ENCODE peak calls at places on chromosome 15, in nine cellular contexts. One of them, this sample, is unnamed.
A peak's percentile ranks its signal among the peaks of the same experiment; 100 is the strongest.

GRCh38 chr15:87287156-87287555 is 969.4 kb downstream of the NTRK3 start:
- DNase-seq in non-pigmented ciliary epithelial cell: peak; percentile 40
- DNase-seq in transverse colon: no peak
- DNase-seq in CD8-positive, alpha-beta T cell: no peak
- DNase-seq in amygdala: no peak
- DNase-seq in fibroblast of lung: peak; percentile 73
- DNase-seq in keratinocyte: peak; percentile 61
- DNase-seq in T follicular helper cell: no peak
- DNase-seq in COLO829: no peak
- DNase-seq in this sample: no peak

GRCh38 chr15:99137877-99138276 is 33.0 kb downstream of the SYNM start:
- DNase-seq in keratinocyte: no peak
- DNase-seq in transverse colon: no peak
- DNase-seq in non-pigmented ciliary epithelial cell: no peak
- DNase-seq in COLO829: no peak
- DNase-seq in amygdala: no peak
- DNase-seq in T follicular helper cell: no peak
- DNase-seq in CD8-positive, alpha-beta T cell: no peak
- DNase-seq in fibroblast of lung: no peak
- DNase-seq in this sample: no peak

GRCh38 chr15:56496635-56497034 is 31.7 kb upstream of the MNS1 start:
- DNase-seq in keratinocyte: peak; percentile 9
- DNase-seq in CD8-positive, alpha-beta T cell: no peak
- DNase-seq in COLO829: peak; percentile 45
- DNase-seq in amygdala: no peak
- DNase-seq in T follicular helper cell: no peak
- DNase-seq in transverse colon: no peak
- DNase-seq in non-pigmented ciliary epithelial cell: peak; percentile 47
- DNase-seq in fibroblast of lung: peak; percentile 66
- DNase-seq in this sample: no peak

GRCh38 chr15:84911879-84912660 is 27.6 kb downstream of the SLC28A1 start:
- DNase-seq in amygdala: no peak
- DNase-seq in CD8-positive, alpha-beta T cell: no peak
- DNase-seq in transverse colon: peak; percentile 61
- DNase-seq in COLO829: peak; percentile 95
- DNase-seq in non-pigmented ciliary epithelial cell: peak; percentile 89
- DNase-seq in fibroblast of lung: peak; percentile 99
- DNase-seq in T follicular helper cell: no peak
- DNase-seq in keratinocyte: no peak
- DNase-seq in this sample: no peak

GRCh38 chr15:41483519-41483918 is 10.2 kb upstream of the ITPKA start:
- DNase-seq in CD8-positive, alpha-beta T cell: no peak
- DNase-seq in keratinocyte: no peak
- DNase-seq in non-pigmented ciliary epithelial cell: no peak
- DNase-seq in COLO829: no peak
- DNase-seq in amygdala: no peak
- DNase-seq in fibroblast of lung: no peak
- DNase-seq in T follicular helper cell: no peak
- DNase-seq in transverse colon: no peak
- DNase-seq in this sample: no peak

GRCh38 chr15:75170203-75170602 is 31.5 kb upstream of the C15orf39 start:
- DNase-seq in CD8-positive, alpha-beta T cell: no peak
- DNase-seq in keratinocyte: no peak
- DNase-seq in transverse colon: no peak
- DNase-seq in COLO829: no peak
- DNase-seq in T follicular helper cell: no peak
- DNase-seq in fibroblast of lung: no peak
- DNase-seq in amygdala: no peak
- DNase-seq in non-pigmented ciliary epithelial cell: no peak
- DNase-seq in this sample: no peak

GRCh38 chr15:56792211-56792610 is 58.9 kb upstream of the ZNF280D start:
- DNase-seq in transverse colon: no peak
- DNase-seq in COLO829: no peak
- DNase-seq in fibroblast of lung: no peak
- DNase-seq in CD8-positive, alpha-beta T cell: no peak
- DNase-seq in keratinocyte: no peak
- DNase-seq in non-pigmented ciliary epithelial cell: no peak
- DNase-seq in amygdala: no peak
- DNase-seq in T follicular helper cell: no peak
- DNase-seq in this sample: no peak

GRCh38 chr15:67840747-67841634 is 1.1 kb upstream of the RNU6-1 start:
- DNase-seq in keratinocyte: no peak
- DNase-seq in COLO829: no peak
- DNase-seq in fibroblast of lung: peak; percentile 58
- DNase-seq in amygdala: no peak
- DNase-seq in T follicular helper cell: no peak
- DNase-seq in transverse colon: peak; percentile 34
- DNase-seq in non-pigmented ciliary epithelial cell: no peak
- DNase-seq in CD8-positive, alpha-beta T cell: no peak
- DNase-seq in this sample: peak; percentile 21

GRCh38 chr15:56342653-56343052 is 22.6 kb upstream of the TEX9 start:
- DNase-seq in transverse colon: no peak
- DNase-seq in COLO829: no peak
- DNase-seq in fibroblast of lung: peak; percentile 44
- DNase-seq in keratinocyte: no peak
- DNase-seq in non-pigmented ciliary epithelial cell: no peak
- DNase-seq in amygdala: no peak
- DNase-seq in CD8-positive, alpha-beta T cell: no peak
- DNase-seq in T follicular helper cell: no peak
- DNase-seq in this sample: no peak

GRCh38 chr15:59299919-59300617 is 72.6 kb downstream of the MYO1E start:
- DNase-seq in keratinocyte: peak; percentile 89
- DNase-seq in amygdala: peak; percentile 10
- DNase-seq in non-pigmented ciliary epithelial cell: peak; percentile 95
- DNase-seq in T follicular helper cell: peak; percentile 19
- DNase-seq in COLO829: peak; percentile 63
- DNase-seq in CD8-positive, alpha-beta T cell: peak; percentile 59
- DNase-seq in transverse colon: peak; percentile 90
- DNase-seq in fibroblast of lung: peak; percentile 98
- DNase-seq in this sample: no peak

GRCh38 chr15:37101634-37102314 is 1.4 kb upstream of the MEIS2 start:
- DNase-seq in non-pigmented ciliary epithelial cell: no peak
- DNase-seq in COLO829: no peak
- DNase-seq in fibroblast of lung: peak; percentile 81
- DNase-seq in CD8-positive, alpha-beta T cell: no peak
- DNase-seq in keratinocyte: no peak
- DNase-seq in T follicular helper cell: no peak
- DNase-seq in amygdala: peak; percentile 66
- DNase-seq in transverse colon: peak; percentile 57
- DNase-seq in this sample: peak; percentile 58

GRCh38 chr15:71916834-71917233 is 106.5 kb downstream of the NR2E3 start:
- DNase-seq in COLO829: no peak
- DNase-seq in fibroblast of lung: no peak
- DNase-seq in keratinocyte: no peak
- DNase-seq in non-pigmented ciliary epithelial cell: no peak
- DNase-seq in amygdala: no peak
- DNase-seq in T follicular helper cell: no peak
- DNase-seq in CD8-positive, alpha-beta T cell: no peak
- DNase-seq in transverse colon: no peak
- DNase-seq in this sample: no peak

GRCh38 chr15:40278026-40278425 is 4.8 kb downstream of the ANKRD63 start:
- DNase-seq in T follicular helper cell: no peak
- DNase-seq in keratinocyte: no peak
- DNase-seq in CD8-positive, alpha-beta T cell: no peak
- DNase-seq in non-pigmented ciliary epithelial cell: no peak
- DNase-seq in fibroblast of lung: no peak
- DNase-seq in COLO829: no peak
- DNase-seq in amygdala: no peak
- DNase-seq in transverse colon: no peak
- DNase-seq in this sample: no peak

GRCh38 chr15:71575474-71576045 is 234.8 kb upstream of the NR2E3 start:
- DNase-seq in T follicular helper cell: no peak
- DNase-seq in transverse colon: no peak
- DNase-seq in fibroblast of lung: no peak
- DNase-seq in CD8-positive, alpha-beta T cell: no peak
- DNase-seq in COLO829: peak; percentile 27
- DNase-seq in non-pigmented ciliary epithelial cell: no peak
- DNase-seq in amygdala: no peak
- DNase-seq in keratinocyte: no peak
- DNase-seq in this sample: no peak

GRCh38 chr15:77974098-77974414 is 103.5 kb downstream of the TBC1D2B start:
- DNase-seq in CD8-positive, alpha-beta T cell: no peak
- DNase-seq in COLO829: no peak
- DNase-seq in keratinocyte: no peak
- DNase-seq in fibroblast of lung: peak; percentile 66
- DNase-seq in amygdala: no peak
- DNase-seq in T follicular helper cell: no peak
- DNase-seq in non-pigmented ciliary epithelial cell: no peak
- DNase-seq in transverse colon: peak; percentile 57
- DNase-seq in this sample: peak; percentile 24

This sample was measured in occipital lobe.